ENCODE peak calls at places on chromosome 21, in four cellular contexts. I is BE2C, L is heart right ventricle, Z is left ventricle myocardium inferior. E is an unnamed sample.

GRCh38 chr21:34075099-34075425 is 1.7 kb downstream of the MRPS6 start:
- DNase-seq in I (no peak), L (no peak), Z (no peak), E (no peak)

GRCh38 chr21:25080161-25080560 is 527.1 kb downstream of the MRPL39 start:
- DNase-seq in I (no peak), L (no peak), Z (no peak), E (no peak)

GRCh38 chr21:29307718-29308455 is 9.2 kb downstream of the BACH1 start:
- DNase-seq in I (no peak), L (no peak), Z (no peak), E (no peak)

GRCh38 chr21:36700961-36701911 is 2.3 kb downstream of the SIM2 start:
- DNase-seq in I (no peak), L (no peak), Z (no peak), E (no peak)

GRCh38 chr21:43814215-43815106 is 25.1 kb downstream of the RRP1 start:
- DNase-seq in I (no peak), L (no peak), Z (no peak), E (no peak)

GRCh38 chr21:45894891-45895777 is 86.4 kb upstream of the COL6A1 start:
- DNase-seq in I (no peak), L (no peak), Z (no peak), E (no peak)

GRCh38 chr21:46111193-46111571 is 13.3 kb downstream of the COL6A2 start:
- DNase-seq in I (peak; percentile 4), L (peak; percentile 4), Z (no peak), E (no peak)

GRCh38 chr21:24716306-24716918 is 890.9 kb downstream of the MRPL39 start:
- DNase-seq in I (no peak), L (no peak), Z (no peak), E (no peak)

GRCh38 chr21:23853796-23854379 is 1753.4 kb downstream of the MRPL39 start:
- DNase-seq in I (peak; percentile 10), L (no peak), Z (no peak), E (no peak)

GRCh38 chr21:15742052-15742451 is 12.3 kb downstream of the USP25 start:
- DNase-seq in I (no peak), L (no peak), Z (no peak), E (no peak)

GRCh38 chr21:44092201-44092600 is 15.0 kb upstream of the PWP2 start:
- DNase-seq in I (no peak), L (no peak), Z (no peak), E (no peak)

GRCh38 chr21:14259669-14260458 is 43.9 kb downstream of the RBM11 start:
- DNase-seq in I (no peak), L (no peak), Z (no peak), E (no peak)

GRCh38 chr21:14699433-14700410 is 153.6 kb upstream of the SAMSN1 start:
- DNase-seq in I (no peak), L (no peak), Z (no peak), E (peak; percentile 84)

GRCh38 chr21:14866859-14867560 is 197.8 kb downstream of the NRIP1 start:
- DNase-seq in I (no peak), L (no peak), Z (no peak), E (no peak)

GRCh38 chr21:36799869-36800268 is 101.0 kb downstream of the SIM2 start:
- DNase-seq in I (no peak), L (no peak), Z (no peak), E (no peak)

GRCh38 chr21:45998276-45998701 is 16.7 kb downstream of the COL6A1 start:
- DNase-seq in I (no peak), L (peak; percentile 3), Z (peak; percentile 11), E (no peak)

GRCh38 chr21:26782754-26783153 is 62.5 kb downstream of the ADAMTS1 start:
- DNase-seq in I (no peak), L (no peak), Z (no peak), E (no peak)

GRCh38 chr21:45454081-45454923 is 49.3 kb downstream of the COL18A1 start:
- DNase-seq in I (no peak), L (no peak), Z (peak; percentile 14), E (no peak)

GRCh38 chr21:21907271-21907670 is 909.1 kb downstream of the NCAM2 start:
- DNase-seq in I (no peak), L (no peak), Z (no peak), E (no peak)

GRCh38 chr21:17921579-17922530 is 102.7 kb upstream of the C21orf91 start:
- DNase-seq in I (peak; percentile 28), L (peak; percentile 20), Z (no peak), E (no peak)

DNA sequence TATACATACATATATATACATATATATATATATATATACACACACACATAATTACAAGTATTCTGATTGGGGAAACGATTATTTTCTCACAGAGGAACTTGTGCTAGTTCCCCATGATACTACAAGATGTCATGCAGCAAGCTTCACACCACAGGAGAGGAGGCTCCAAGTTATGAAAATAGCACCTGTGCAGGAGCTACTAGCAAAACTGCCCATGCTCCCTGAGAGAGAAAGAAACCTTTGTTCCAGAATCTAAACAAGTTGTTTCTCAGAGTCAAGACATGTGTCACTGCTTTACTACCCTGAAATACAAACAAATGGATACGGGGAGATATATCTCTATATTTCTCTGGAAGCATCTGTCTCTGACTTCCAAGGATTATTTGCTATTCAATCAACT is 929.4 kb downstream of the LTN1 start:
- DNase-seq in I (no peak), L (no peak), Z (no peak), E (no peak)
- H3K4me3 ChIP-seq in I (no peak overlapping the region), L (no peak overlapping the region), Z (no peak overlapping the region), E (no peak overlapping the region)

GRCh38 chr21:38843379-38843778 is 37.6 kb downstream of the ETS2 start:
- DNase-seq in I (no peak), L (no peak), Z (no peak), E (no peak)
- TF ChIP-seq CTCF in I (no peak), L (no peak), Z (no peak), E (no peak)

DNA sequence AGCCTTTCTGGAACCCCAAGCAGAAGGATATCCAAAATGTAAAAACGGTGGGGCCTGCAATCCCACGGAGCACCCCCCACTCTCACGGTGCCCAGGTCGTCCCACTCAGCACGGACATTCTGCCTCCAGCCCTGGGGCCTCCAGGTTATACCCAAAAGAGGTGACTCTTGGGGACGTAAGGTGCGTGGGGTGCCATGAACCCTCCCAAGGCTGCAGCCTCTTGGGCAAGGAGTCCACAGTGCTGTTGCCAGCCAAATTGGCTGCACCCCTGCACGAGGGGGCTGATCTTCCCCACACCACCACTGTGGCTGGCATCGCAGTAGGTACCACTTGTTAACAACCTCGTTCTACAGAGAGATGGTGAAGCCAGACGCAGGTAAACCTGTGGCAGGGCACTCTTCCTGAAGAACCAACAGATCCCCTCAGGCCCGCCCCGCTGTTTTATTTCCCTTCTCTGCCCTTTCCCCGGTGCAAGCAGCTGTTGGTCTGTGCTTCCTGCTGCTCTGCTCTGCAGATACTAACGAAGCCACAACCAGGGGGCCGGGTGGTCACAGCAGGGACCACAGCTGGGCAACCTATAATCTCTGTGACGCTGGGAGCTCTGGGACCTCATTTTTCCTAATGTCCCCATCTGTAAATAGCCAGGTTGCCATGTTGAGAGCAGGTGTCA is 8.7 kb downstream of the TFF3 start:
- DNase-seq in I (no peak), L (no peak), Z (no peak), E (no peak)
- H3K4me1 ChIP-seq in I (no peaks in the 10 kb centered on the region), L (peaks cover 14% of the 10 kb centered on the region), Z (peaks cover 18% of the 10 kb centered on the region), E (no peaks in the 10 kb centered on the region)

DNA sequence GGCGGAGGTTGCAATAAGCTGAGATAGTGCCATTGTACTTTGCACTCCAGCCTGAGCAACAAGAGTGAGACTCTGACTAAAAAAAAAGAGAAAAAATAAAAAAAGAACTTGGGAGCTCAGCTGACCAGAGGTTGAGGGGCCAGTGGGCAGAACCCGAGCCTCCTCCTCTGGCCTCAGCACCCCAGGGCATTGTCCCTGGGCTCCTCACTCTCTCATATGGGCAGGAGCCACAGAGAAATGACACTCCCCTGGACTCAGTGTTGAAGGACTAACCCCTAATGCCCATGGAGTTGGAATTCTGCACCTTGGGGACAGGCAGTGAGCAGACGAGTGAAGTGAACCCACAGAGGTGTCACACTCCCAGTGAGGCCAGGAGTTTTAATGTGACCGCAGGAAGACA is 5.8 kb downstream of the OLIG2 start:
- DNase-seq in I (no peak), L (no peak), Z (no peak), E (no peak)
- H3K4me3 ChIP-seq in I (no peak overlapping the region), L (no peak overlapping the region), Z (no peak overlapping the region), E (no peak overlapping the region)